ENCODE peak calls at places on chromosomes 4 and X, in seven cellular contexts. S is neuronal stem cell, W is mesendoderm, Q is H9, I is mesenchymal stem cell, X is trophoblast cell, L is H1. P is an unnamed sample.

GRCh38 chr4:2253160-2254084 is 8.5 kb downstream of the MXD4 start:
- DNase-seq in X (no peak), S (no peak), I (no peak), W (no peak), L (no peak), Q (no peak), P (no peak)

GRCh38 chrX:154967603-154968002 is 54.9 kb downstream of the F8 start:
- DNase-seq in L (no peak), X (peak; percentile 25), Q (no peak), S (no peak), W (no peak), I (peak; percentile 4), P (peak; percentile 5)

GRCh38 chr4:106238819-106239420 is 77.1 kb downstream of the TBCK start:
- DNase-seq in I (peak; percentile 60), S (peak; percentile 27), L (peak; percentile 47), Q (peak; percentile 46), W (peak; percentile 81), X (peak; percentile 70), P (peak; percentile 34)

GRCh38 chrX:21166302-21166982 is 207.8 kb upstream of the CNKSR2 start:
- DNase-seq in Q (no peak), X (peak; percentile 53), I (peak; percentile 16), L (no peak), S (no peak), W (peak; percentile 71), P (peak; percentile 25)

GRCh38 chrX:17809273-17809672 is 51.8 kb downstream of the RAI2 start:
- DNase-seq in X (no peak), L (no peak), S (no peak), W (no peak), Q (no peak), I (no peak), P (no peak)

GRCh38 chr4:140243345-140243753 is 89.4 kb upstream of the MAML3 start:
- DNase-seq in W (no peak), Q (no peak), I (no peak), L (no peak), S (no peak), X (no peak), P (no peak)

GRCh38 chr4:70613182-70613892 is 15.2 kb upstream of the ENAM start:
- DNase-seq in W (no peak), I (no peak), S (no peak), L (no peak), Q (no peak), X (no peak), P (no peak)

GRCh38 chr4:73576366-73576765 is 43.9 kb downstream of the RASSF6 start:
- DNase-seq in W (no peak), L (no peak), I (peak; percentile 28), X (no peak), Q (no peak), S (no peak), P (peak; percentile 29)

DNA sequence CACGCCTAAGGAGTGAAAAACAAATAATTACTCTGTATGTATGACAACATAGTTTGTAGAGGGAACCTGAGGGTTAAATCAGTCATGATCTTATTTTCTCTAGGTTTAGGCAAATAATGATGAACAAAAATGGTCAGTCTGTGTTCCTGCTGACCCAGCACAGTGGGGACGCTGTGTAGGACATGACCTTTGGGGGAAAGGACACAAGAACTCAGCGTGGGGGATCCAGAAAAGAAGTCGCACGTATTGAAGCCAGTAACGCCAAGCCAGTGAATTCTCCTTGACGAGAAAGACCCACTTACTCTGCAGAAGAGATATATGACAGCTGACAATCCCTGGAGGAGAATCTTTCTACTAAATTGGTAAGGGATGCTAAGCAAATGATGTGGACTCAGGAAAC is 36.6 kb downstream of the HELT start:
- DNase-seq in Q (no peak), X (no peak), W (no peak), S (peak; percentile 57), I (no peak), L (no peak), P (no peak)
- H2BK5ac ChIP-seq in Q (no peak overlapping the region), X (no peak overlapping the region), W (no peak overlapping the region), S (no peak overlapping the region), I (no peak overlapping the region), L (peak overlapping the region; percentile 27), P (no peak overlapping the region)

DNA sequence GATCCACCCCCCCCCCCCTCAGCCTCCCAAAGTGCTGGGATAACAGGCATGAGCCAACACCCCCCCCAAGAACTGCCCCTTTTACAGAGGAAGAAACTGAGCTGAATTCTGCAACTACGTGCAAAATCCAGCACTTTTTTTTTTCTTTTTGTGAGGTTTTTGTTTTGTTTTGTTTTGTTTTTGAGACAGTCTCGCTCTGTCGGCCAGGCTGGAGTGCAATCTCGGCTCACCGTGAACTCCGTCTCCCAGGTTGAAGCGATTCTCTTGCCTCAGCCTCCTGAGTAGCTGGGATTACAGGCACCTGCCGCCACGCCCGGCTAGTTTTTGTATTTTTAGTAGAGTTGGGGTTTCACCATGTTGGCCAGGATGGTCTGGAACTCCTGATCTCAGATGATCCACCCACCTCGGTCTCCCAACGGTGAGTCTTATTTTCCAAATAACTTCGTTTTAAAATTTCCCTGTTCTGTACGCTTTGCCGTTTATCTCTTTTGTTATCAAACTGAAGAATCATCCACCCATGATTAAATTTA is 4.9 kb downstream of the CRLF2 start:
- DNase-seq in X (no peak), S (no peak), L (no peak), I (no peak), Q (no peak), W (no peak), P (no peak)
- H4K8ac ChIP-seq in X (no peak overlapping the region), S (no peak overlapping the region), L (no peak overlapping the region), I (no peak overlapping the region), Q (no peak overlapping the region), W (no peak overlapping the region), P (no peak overlapping the region)

GRCh38 chrX:139802048-139802447 is 94.1 kb upstream of the MCF2 start:
- DNase-seq in Q (no peak), W (no peak), S (no peak), I (no peak), L (no peak), X (no peak), P (no peak)
- H2BK5ac ChIP-seq in Q (no peak overlapping the region), W (no peak overlapping the region), S (no peak overlapping the region), I (no peak overlapping the region), L (no peak overlapping the region), X (no peak overlapping the region), P (no peak overlapping the region)

GRCh38 chr4:98663226-98664006 is 5.0 kb upstream of the TSPAN5 start:
- DNase-seq in I (no peak), L (no peak), W (no peak), X (no peak), S (no peak), Q (no peak), P (no peak)
- H4K8ac ChIP-seq in I (no peak overlapping the region), L (no peak overlapping the region), W (no peak overlapping the region), X (no peak overlapping the region), S (no peak overlapping the region), Q (no peak overlapping the region), P (no peak overlapping the region)

DNA sequence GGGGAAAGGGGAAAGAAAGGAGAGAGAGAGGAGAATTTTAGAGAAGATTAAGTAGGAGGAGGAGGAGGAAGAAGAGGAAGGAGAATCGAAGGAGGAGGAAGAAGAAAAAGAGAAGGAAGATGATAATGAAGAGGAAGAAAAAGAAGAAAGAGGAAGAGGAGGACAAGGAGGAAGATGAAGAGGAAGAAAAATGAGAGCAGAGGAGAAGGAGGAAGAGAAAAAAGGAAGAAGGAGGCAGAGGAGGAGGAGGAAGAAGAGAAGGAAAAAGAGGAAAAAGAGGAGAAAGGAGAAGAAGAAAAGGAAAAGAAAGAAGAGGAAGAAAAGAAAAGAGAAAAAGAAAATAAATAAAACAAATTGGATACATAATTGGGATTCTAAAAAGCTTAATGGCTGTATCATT is 181.4 kb downstream of the ARHGAP6 start:
- DNase-seq in S (no peak), X (no peak), I (no peak), Q (no peak), W (no peak), L (no peak), P (no peak)
- H2BK5ac ChIP-seq in S (no peak overlapping the region), X (no peak overlapping the region), I (no peak overlapping the region), Q (no peak overlapping the region), W (no peak overlapping the region), L (no peak overlapping the region), P (no peak overlapping the region)

DNA sequence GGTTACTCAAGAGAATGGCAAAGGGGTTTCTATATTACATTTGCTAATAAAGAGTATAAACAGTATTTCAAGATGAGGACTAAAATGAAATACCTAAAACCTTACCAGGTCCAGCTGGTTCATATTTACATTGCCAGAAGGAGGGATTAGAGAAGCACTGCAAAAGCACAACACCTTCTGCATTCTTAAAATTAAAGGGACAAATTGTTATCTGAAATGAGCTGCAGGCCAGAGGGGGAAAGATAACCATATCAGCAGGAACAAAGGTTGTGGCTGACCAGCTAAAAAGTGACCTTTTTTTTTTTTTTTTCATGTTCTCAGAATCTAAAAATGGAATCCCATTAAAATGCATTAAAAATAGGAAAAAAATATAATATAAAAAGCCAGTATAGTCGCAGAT is 39.7 kb downstream of the AFF2 start:
- DNase-seq in S (no peak), X (no peak), I (no peak), Q (no peak), L (no peak), W (peak; percentile 45), P (no peak)
- H4K8ac ChIP-seq in S (no peak overlapping the region), X (no peak overlapping the region), I (no peak overlapping the region), Q (no peak overlapping the region), L (no peak overlapping the region), W (no peak overlapping the region), P (no peak overlapping the region)

P was measured in IMR-90.